ENCODE peak calls at places on chromosomes 11 and 22, in four cellular contexts. G is neuronal stem cell; B is activated naive CD4-positive, alpha-beta T cell; S is esophagus squamous epithelium. W is an unnamed sample.

GRCh38 chr11:69965821-69966582 is 112.1 kb upstream of the ANO1 start:
- DNase-seq in G (no peak), B (no peak), S (no peak), W (no peak)

GRCh38 chr11:63567044-63567840 is 4.1 kb upstream of the PLAAT2 start:
- DNase-seq in G (no peak), B (no peak), S (no peak), W (peak)

GRCh38 chr22:46738642-46738960 is 549 bp upstream of the CERK start:
- DNase-seq in G (no peak), B (no peak), S (no peak), W (no peak)

GRCh38 chr11:66126064-66126463 is 56.0 kb downstream of the PACS1 start:
- DNase-seq in G (no peak), B (no peak), S (no peak), W (no peak)

GRCh38 chr11:59766542-59766941 is 11.4 kb downstream of the STX3 start:
- DNase-seq in G (no peak), B (no peak), S (no peak), W (no peak)

GRCh38 chr11:68998390-68998911 is 14.6 kb downstream of the MRGPRF start:
- DNase-seq in G (no peak), B (no peak), S (no peak), W (no peak)

GRCh38 chr11:3840870-3841425 is at the start of gene RHOG:
- DNase-seq in G (peak), B (no peak), S (peak), W (peak)

GRCh38 chr11:96052921-96053631 is 129.2 kb upstream of the MTMR2 start:
- DNase-seq in G (no peak), B (no peak), S (no peak), W (no peak)

GRCh38 chr11:111077938-111078337 is 167.6 kb upstream of the POU2AF2 start:
- DNase-seq in G (no peak), B (no peak), S (no peak), W (no peak)

GRCh38 chr11:79229047-79229446 is 211.8 kb downstream of the TENM4 start:
- DNase-seq in G (no peak), B (no peak), S (no peak), W (no peak)

GRCh38 chr11:1946812-1947480 is at the start of gene MRPL23:
- DNase-seq in G (no peak), B (no peak), S (no peak), W (no peak)

GRCh38 chr22:36900880-36901279 is 12.5 kb upstream of the CSF2RB start:
- DNase-seq in G (no peak), B (no peak), S (no peak), W (no peak)

GRCh38 chr11:86664930-86665329 is 7.5 kb downstream of the ME3 start:
- DNase-seq in G (no peak), B (no peak), S (no peak), W (no peak)

GRCh38 chr11:102849319-102849718 is 5.9 kb upstream of the MMP3 start:
- DNase-seq in G (no peak), B (no peak), S (no peak), W (no peak)

GRCh38 chr11:26134481-26135355 is 197.2 kb upstream of the ANO3 start:
- DNase-seq in G (peak), B (no peak), S (no peak), W (no peak)

GRCh38 chr11:113991718-113992458 is 17.0 kb downstream of the HTR3A start:
- DNase-seq in G (no peak), B (no peak), S (no peak), W (no peak)

W was measured in right atrium auricular region.